ENCODE peak calls at places on chromosomes 16 and 17, in six cellular contexts. O is H1, R is GM12891, Z is GM12878, P is K562, X is HepG2. H is an unnamed sample.

GRCh38 chr16:85612191-85612800 is 826 bp upstream of the GSE1 start:
- DNase-seq in X (peak), P (peak), Z (no peak), R (no peak), O (peak), H (no peak)

GRCh38 chr16:87043273-87044030 is 273.7 kb downstream of the C16orf95 start:
- DNase-seq in X (no peak), O (no peak), Z (no peak), P (no peak), R (no peak), H (no peak)

GRCh38 chr17:13597723-13598347 is 3.9 kb downstream of the HS3ST3A1 start:
- DNase-seq in O (no peak), R (peak), P (peak), Z (no peak), X (peak), H (no peak)

GRCh38 chr17:82884923-82885322 is 45.1 kb upstream of the ZNF750 start:
- DNase-seq in P (no peak), R (peak), O (no peak), X (no peak), Z (no peak), H (no peak)

GRCh38 chr17:9924735-9925191 is 19.7 kb upstream of the RCVRN start:
- DNase-seq in Z (peak), R (peak), O (no peak), P (peak), X (peak), H (peak)

GRCh38 chr17:42920922-42921321 is 20.3 kb downstream of the G6PC1 start:
- DNase-seq in X (peak), R (no peak), O (no peak), P (no peak), Z (no peak), H (no peak)

GRCh38 chr17:65079489-65079900 is 23.0 kb upstream of the GNA13 start:
- DNase-seq in P (no peak), O (no peak), X (no peak), R (no peak), Z (no peak), H (no peak)

GRCh38 chr17:78923660-78924453 is 1.3 kb downstream of the TIMP2 start:
- DNase-seq in P (peak), Z (no peak), O (peak), R (peak), X (no peak), H (peak)

GRCh38 chr16:13351222-13351621 is 449.8 kb downstream of the SHISA9 start:
- DNase-seq in R (no peak), O (no peak), Z (no peak), P (no peak), X (no peak), H (no peak)

GRCh38 chr16:17448640-17449638 is 21.8 kb downstream of the XYLT1 start:
- DNase-seq in R (no peak), X (no peak), O (no peak), P (no peak), Z (no peak), H (no peak)

GRCh38 chr16:47538472-47538871 is 77.3 kb downstream of the PHKB start:
- DNase-seq in P (no peak), O (no peak), Z (no peak), X (peak), R (no peak), H (no peak)

GRCh38 chr16:79599837-79600635 is 501 bp downstream of the MAF start:
- DNase-seq in R (peak), Z (no peak), O (peak), P (no peak), X (no peak), H (no peak)

GRCh38 chr16:70433456-70434103 is 5.3 kb downstream of the ST3GAL2 start:
- DNase-seq in O (no peak), P (peak), Z (no peak), R (no peak), X (no peak), H (no peak)

GRCh38 chr17:4010754-4011153 is 46.5 kb upstream of the ATP2A3 start:
- DNase-seq in Z (no peak), O (no peak), X (no peak), R (no peak), P (no peak), H (no peak)

GRCh38 chr16:11843206-11843605 is 8.1 kb downstream of the RSL1D1 start:
- DNase-seq in X (no peak), P (no peak), Z (no peak), R (no peak), O (no peak), H (no peak)

GRCh38 chr16:764848-765487 is 4.4 kb downstream of the MSLN start:
- DNase-seq in P (no peak), R (no peak), X (no peak), Z (no peak), O (no peak), H (no peak)

GRCh38 chr17:1710807-1711553 is 803 bp upstream of the TLCD2 start:
- DNase-seq in O (peak), Z (no peak), X (no peak), P (no peak), R (no peak), H (no peak)

GRCh38 chr17:42249681-42250446 is 26.3 kb downstream of the STAT5B start:
- DNase-seq in X (no peak), O (no peak), Z (peak), R (no peak), P (no peak), H (no peak)

GRCh38 chr16:88468289-88469129 is 15.4 kb downstream of the ZFPM1 start:
- DNase-seq in X (peak), O (peak), R (no peak), Z (no peak), P (peak), H (no peak)

GRCh38 chr17:4807534-4808377 is 804 bp downstream of the PLD2 start:
- DNase-seq in O (no peak), P (no peak), R (no peak), X (no peak), Z (no peak), H (no peak)

GRCh38 chr17:80138856-80139426 is 8.0 kb downstream of the EIF4A3 start:
- DNase-seq in Z (no peak), X (no peak), R (no peak), O (no peak), P (no peak), H (no peak)

GRCh38 chr17:48194097-48194550 is 86.6 kb downstream of the SNX11 start:
- DNase-seq in R (no peak), Z (no peak), P (no peak), X (no peak), O (no peak), H (no peak)

GRCh38 chr16:2962334-2963073 is 1.6 kb upstream of the KREMEN2 start:
- DNase-seq in P (no peak), Z (no peak), X (no peak), R (no peak), O (peak), H (no peak)

GRCh38 chr16:78877114-78877513 is 723.4 kb downstream of the MAF start:
- DNase-seq in Z (no peak), X (no peak), R (no peak), P (no peak), O (no peak), H (no peak)

GRCh38 chr17:78378225-78379133 is at the start of gene PGS1:
- DNase-seq in O (peak), P (peak), R (peak), Z (no peak), X (no peak), H (peak)

GRCh38 chr16:11414815-11415775 is 69.8 kb downstream of the RMI2 start:
- DNase-seq in X (no peak), R (no peak), P (no peak), Z (no peak), O (no peak), H (no peak)

GRCh38 chr17:59266748-59267147 is 46.4 kb downstream of the GDPD1 start:
- DNase-seq in P (no peak), X (no peak), R (no peak), Z (no peak), O (no peak), H (no peak)

GRCh38 chr17:56830726-56831363 is 2.9 kb downstream of the C17orf67 start:
- DNase-seq in R (no peak), X (no peak), P (no peak), O (no peak), Z (no peak), H (no peak)
- TF ChIP-seq TAF1 in R (no peak), X (no peak), P (no peak), O (no peak), Z (no peak), H (no peak)

GRCh38 chr17:37725021-37725585 is 19.8 kb downstream of the HNF1B start:
- DNase-seq in Z (no peak), R (no peak), O (no peak), X (no peak), P (no peak), H (no peak)
- TF ChIP-seq POLR2AphosphoS5 in Z (no peak), R (no peak), O (no peak), X (no peak), P (no peak), H (no peak)

GRCh38 chr16:89972244-89973234 is 24.0 kb downstream of the DEF8 start:
- DNase-seq in Z (no peak), P (peak), O (peak), X (peak), R (peak), H (peak)
- TF ChIP-seq POLR2A in Z (peak), P (peak), O (peak), X (peak), R (peak), H (peak)

GRCh38 chr16:72203401-72203800 is 31.4 kb upstream of the PMFBP1 start:
- DNase-seq in Z (peak), X (no peak), P (no peak), R (peak), O (no peak), H (no peak)
- TF ChIP-seq TAF1 in Z (peak), X (no peak), P (no peak), R (no peak), O (no peak), H (no peak)

DNA sequence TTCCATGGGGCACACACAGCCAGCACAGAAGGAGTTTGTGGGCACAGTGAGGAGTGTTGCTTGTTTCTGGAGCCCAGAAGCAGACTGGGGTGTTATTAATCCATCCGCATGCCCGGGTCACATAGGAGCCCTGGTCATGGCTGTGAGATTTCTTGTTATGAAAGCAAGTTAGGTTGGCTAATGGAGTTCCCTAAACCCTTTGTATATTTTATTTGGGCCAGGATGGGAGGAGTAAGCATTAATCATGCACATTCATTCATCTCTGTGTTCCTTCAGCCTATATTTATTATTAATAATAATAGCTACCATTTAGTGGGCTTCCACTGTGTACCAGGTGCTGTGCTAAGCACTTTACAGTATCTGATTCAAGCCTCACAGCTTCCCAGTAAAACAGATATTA is 200.6 kb upstream of the CDH5 start:
- DNase-seq in P (no peak), O (no peak), X (no peak), Z (no peak), R (no peak), H (no peak)
- TF ChIP-seq POLR2AphosphoS5 in P (no peak), O (no peak), X (no peak), Z (no peak), R (no peak), H (no peak)

GRCh38 chr17:28029033-28029432 is 13.4 kb upstream of the NLK start:
- DNase-seq in O (no peak), Z (no peak), R (no peak), P (peak), X (no peak), H (no peak)
- TF ChIP-seq POLR2A in O (no peak), Z (no peak), R (no peak), P (no peak), X (no peak), H (no peak)

H was measured in GM12892.